ENCODE peak calls at places on chromosome 22, in seven cellular contexts. One of them, this sample, is unnamed.

GRCh38 chr22:21102659-21103267 is 57.0 kb downstream of the LRRC74B start:
- DNase-seq in hypothalamus: peak; percentile 11
- DNase-seq in neuronal stem cell: peak; percentile 81
- DNase-seq in left cardiac atrium: peak; percentile 65
- DNase-seq in right atrium auricular region: peak; percentile 63
- DNase-seq in HT1080: peak; percentile 42
- DNase-seq in activated CD4-positive, alpha-beta T cell treated with anti-CD3 and anti-CD28 coated beads for 36 hours: peak; percentile 92
- DNase-seq in this sample: peak; percentile 77

GRCh38 chr22:44448271-44448780 is 49.7 kb downstream of the RTL6 start:
- DNase-seq in hypothalamus: no peak
- DNase-seq in neuronal stem cell: no peak
- DNase-seq in left cardiac atrium: peak; percentile 81
- DNase-seq in right atrium auricular region: peak; percentile 82
- DNase-seq in HT1080: peak; percentile 85
- DNase-seq in activated CD4-positive, alpha-beta T cell treated with anti-CD3 and anti-CD28 coated beads for 36 hours: no peak
- DNase-seq in this sample: peak; percentile 98

GRCh38 chr22:20552913-20553401 is 45.5 kb downstream of the MED15 start:
- DNase-seq in hypothalamus: no peak
- DNase-seq in neuronal stem cell: no peak
- DNase-seq in left cardiac atrium: peak; percentile 32
- DNase-seq in right atrium auricular region: no peak
- DNase-seq in HT1080: no peak
- DNase-seq in activated CD4-positive, alpha-beta T cell treated with anti-CD3 and anti-CD28 coated beads for 36 hours: no peak
- DNase-seq in this sample: peak; percentile 49

GRCh38 chr22:37310815-37311595 is 28.7 kb downstream of the CYTH4 start:
- DNase-seq in hypothalamus: no peak
- DNase-seq in neuronal stem cell: no peak
- DNase-seq in left cardiac atrium: no peak
- DNase-seq in right atrium auricular region: peak; percentile 64
- DNase-seq in HT1080: no peak
- DNase-seq in activated CD4-positive, alpha-beta T cell treated with anti-CD3 and anti-CD28 coated beads for 36 hours: no peak
- DNase-seq in this sample: no peak

GRCh38 chr22:21009638-21010425 is 5.1 kb upstream of the P2RX6 start:
- DNase-seq in hypothalamus: no peak
- DNase-seq in neuronal stem cell: peak; percentile 56
- DNase-seq in left cardiac atrium: no peak
- DNase-seq in right atrium auricular region: no peak
- DNase-seq in HT1080: peak; percentile 36
- DNase-seq in activated CD4-positive, alpha-beta T cell treated with anti-CD3 and anti-CD28 coated beads for 36 hours: peak; percentile 49
- DNase-seq in this sample: peak; percentile 84

GRCh38 chr22:49408102-49408836 is 419.4 kb downstream of the BRD1 start:
- DNase-seq in hypothalamus: no peak
- DNase-seq in neuronal stem cell: no peak
- DNase-seq in left cardiac atrium: no peak
- DNase-seq in right atrium auricular region: no peak
- DNase-seq in HT1080: no peak
- DNase-seq in activated CD4-positive, alpha-beta T cell treated with anti-CD3 and anti-CD28 coated beads for 36 hours: no peak
- DNase-seq in this sample: no peak

GRCh38 chr22:50435701-50436115 is 39.1 kb downstream of the SBF1 start:
- DNase-seq in hypothalamus: no peak
- DNase-seq in neuronal stem cell: no peak
- DNase-seq in left cardiac atrium: no peak
- DNase-seq in right atrium auricular region: no peak
- DNase-seq in HT1080: no peak
- DNase-seq in activated CD4-positive, alpha-beta T cell treated with anti-CD3 and anti-CD28 coated beads for 36 hours: no peak
- DNase-seq in this sample: no peak

GRCh38 chr22:38716827-38717226 is 11.1 kb downstream of the GTPBP1 start:
- DNase-seq in hypothalamus: no peak
- DNase-seq in neuronal stem cell: no peak
- DNase-seq in left cardiac atrium: no peak
- DNase-seq in right atrium auricular region: no peak
- DNase-seq in HT1080: no peak
- DNase-seq in activated CD4-positive, alpha-beta T cell treated with anti-CD3 and anti-CD28 coated beads for 36 hours: no peak
- DNase-seq in this sample: no peak

GRCh38 chr22:19750666-19751490 is 9.7 kb upstream of the TBX1 start:
- DNase-seq in hypothalamus: no peak
- DNase-seq in neuronal stem cell: no peak
- DNase-seq in left cardiac atrium: no peak
- DNase-seq in right atrium auricular region: no peak
- DNase-seq in HT1080: peak; percentile 39
- DNase-seq in activated CD4-positive, alpha-beta T cell treated with anti-CD3 and anti-CD28 coated beads for 36 hours: no peak
- DNase-seq in this sample: peak; percentile 86

GRCh38 chr22:20991252-20992055 is 9.4 kb downstream of the LZTR1 start:
- DNase-seq in hypothalamus: no peak
- DNase-seq in neuronal stem cell: no peak
- DNase-seq in left cardiac atrium: no peak
- DNase-seq in right atrium auricular region: no peak
- DNase-seq in HT1080: no peak
- DNase-seq in activated CD4-positive, alpha-beta T cell treated with anti-CD3 and anti-CD28 coated beads for 36 hours: no peak
- DNase-seq in this sample: no peak

GRCh38 chr22:37880668-37881440 is 25.2 kb upstream of the MICALL1 start:
- DNase-seq in hypothalamus: no peak
- DNase-seq in neuronal stem cell: no peak
- DNase-seq in left cardiac atrium: no peak
- DNase-seq in right atrium auricular region: no peak
- DNase-seq in HT1080: no peak
- DNase-seq in activated CD4-positive, alpha-beta T cell treated with anti-CD3 and anti-CD28 coated beads for 36 hours: no peak
- DNase-seq in this sample: peak; percentile 51

GRCh38 chr22:40749829-40750228 is 69.3 kb downstream of the SLC25A17 start:
- DNase-seq in hypothalamus: no peak
- DNase-seq in neuronal stem cell: no peak
- DNase-seq in left cardiac atrium: no peak
- DNase-seq in right atrium auricular region: no peak
- DNase-seq in HT1080: no peak
- DNase-seq in activated CD4-positive, alpha-beta T cell treated with anti-CD3 and anti-CD28 coated beads for 36 hours: no peak
- DNase-seq in this sample: no peak

GRCh38 chr22:42931421-42932196 is 74.5 kb upstream of the ARFGAP3 start:
- DNase-seq in hypothalamus: no peak
- DNase-seq in neuronal stem cell: no peak
- DNase-seq in left cardiac atrium: no peak
- DNase-seq in right atrium auricular region: no peak
- DNase-seq in HT1080: no peak
- DNase-seq in activated CD4-positive, alpha-beta T cell treated with anti-CD3 and anti-CD28 coated beads for 36 hours: no peak
- DNase-seq in this sample: no peak